ENCODE peak calls at places on chromosomes 13 and 19, in ten cellular contexts. M is ascending aorta; O is fibroblast of mammary gland; E is endothelial cell; B is left ventricle myocardium inferior; G is activated CD8-positive, alpha-beta T cell treated with anti-CD3 and anti-CD28 coated beads for 36 hours; X is PC-3; H is CD4-positive, alpha-beta T cell; V is heart right ventricle; Z is HFF-Myc. J is an unnamed sample.

GRCh38 chr13:92103673-92104296 is 705.4 kb downstream of the GPC5 start:
- DNase-seq in M (no peak), O (no peak), E (no peak), B (no peak), G (no peak), X (peak), H (no peak), V (no peak), Z (no peak), J (no peak)

GRCh38 chr19:33610588-33610987 is 11.2 kb upstream of the CHST8 start:
- DNase-seq in M (no peak), O (no peak), E (no peak), B (no peak), G (no peak), X (no peak), H (no peak), V (no peak), Z (no peak), J (no peak)

GRCh38 chr19:2770055-2771013 is 12.7 kb downstream of the SGTA start:
- DNase-seq in M (no peak), O (peak), E (no peak), B (peak), G (no peak), X (no peak), H (no peak), V (peak), Z (no peak), J (no peak)

GRCh38 chr13:114108894-114109293 is 23.5 kb downstream of the RASA3 start:
- DNase-seq in M (peak), O (no peak), E (no peak), B (no peak), G (no peak), X (no peak), H (no peak), V (no peak), Z (no peak), J (no peak)

GRCh38 chr13:31437975-31438374 is 238.2 kb downstream of the B3GLCT start:
- DNase-seq in M (no peak), O (no peak), E (no peak), B (no peak), G (no peak), X (no peak), H (no peak), V (no peak), Z (no peak), J (no peak)

GRCh38 chr13:80086304-80086721 is 254.6 kb downstream of the SPRY2 start:
- DNase-seq in M (no peak), O (no peak), E (no peak), B (no peak), G (no peak), X (peak), H (no peak), V (no peak), Z (no peak), J (no peak)

GRCh38 chr13:106569233-106570095 is 1.5 kb upstream of the ARGLU1 start:
- DNase-seq in M (no peak), O (no peak), E (no peak), B (no peak), G (peak), X (peak), H (no peak), V (no peak), Z (no peak), J (no peak)

GRCh38 chr13:40502236-40502635 is 164.2 kb downstream of the FOXO1 start:
- DNase-seq in M (peak), O (peak), E (no peak), B (no peak), G (no peak), X (peak), H (no peak), V (no peak), Z (no peak), J (no peak)

GRCh38 chr19:741506-742131 is 9.3 kb upstream of the MISP start:
- DNase-seq in M (no peak), O (no peak), E (peak), B (no peak), G (peak), X (peak), H (no peak), V (no peak), Z (no peak), J (no peak)

GRCh38 chr13:39417131-39417530 is 185.9 kb downstream of the LHFPL6 start:
- DNase-seq in M (no peak), O (no peak), E (peak), B (no peak), G (no peak), X (no peak), H (no peak), V (no peak), Z (no peak), J (no peak)

GRCh38 chr13:80242728-80243427 is 98.0 kb downstream of the SPRY2 start:
- DNase-seq in M (no peak), O (no peak), E (no peak), B (no peak), G (no peak), X (no peak), H (no peak), V (no peak), Z (no peak), J (no peak)

GRCh38 chr13:91878491-91878890 is 480.1 kb downstream of the GPC5 start:
- DNase-seq in M (no peak), O (no peak), E (no peak), B (no peak), G (no peak), X (no peak), H (no peak), V (no peak), Z (no peak), J (no peak)

GRCh38 chr13:91576590-91576989 is 178.2 kb downstream of the GPC5 start:
- DNase-seq in M (no peak), O (no peak), E (peak), B (no peak), G (peak), X (no peak), H (no peak), V (no peak), Z (no peak), J (no peak)

GRCh38 chr19:41325947-41326706 is 16.2 kb downstream of the CCDC97 start:
- DNase-seq in M (no peak), O (peak), E (no peak), B (no peak), G (peak), X (peak), H (no peak), V (no peak), Z (no peak), J (no peak)

GRCh38 chr13:29362849-29363604 is 232.5 kb downstream of the SLC7A1 start:
- DNase-seq in M (peak), O (peak), E (peak), B (no peak), G (peak), X (peak), H (peak), V (no peak), Z (peak), J (peak)

GRCh38 chr13:75541961-75542360 is 4.3 kb upstream of the COMMD6 start:
- DNase-seq in M (no peak), O (no peak), E (no peak), B (no peak), G (no peak), X (no peak), H (no peak), V (no peak), Z (no peak), J (no peak)

GRCh38 chr13:51959773-51960172 is 51.5 kb downstream of the ATP7B start:
- DNase-seq in M (no peak), O (no peak), E (no peak), B (no peak), G (peak), X (no peak), H (no peak), V (no peak), Z (no peak), J (no peak)

GRCh38 chr13:20350819-20351218 is 118.7 kb upstream of the GJB6 start:
- DNase-seq in M (no peak), O (no peak), E (no peak), B (no peak), G (no peak), X (no peak), H (no peak), V (no peak), Z (no peak), J (no peak)

GRCh38 chr19:56813531-56813930 is 27.0 kb downstream of the PEG3 start:
- DNase-seq in M (no peak), O (no peak), E (no peak), B (no peak), G (no peak), X (no peak), H (no peak), V (no peak), Z (no peak), J (no peak)

GRCh38 chr13:21233086-21233485 is 56.6 kb downstream of the MRPL57 start:
- DNase-seq in M (no peak), O (no peak), E (no peak), B (no peak), G (no peak), X (no peak), H (no peak), V (no peak), Z (no peak), J (no peak)

GRCh38 chr19:15332311-15332996 is at the start of gene BRD4:
- DNase-seq in M (peak), O (peak), E (peak), B (peak), G (peak), X (peak), H (peak), V (peak), Z (no peak), J (no peak)

GRCh38 chr19:4979211-4979807 is 10.4 kb downstream of the KDM4B start:
- DNase-seq in M (no peak), O (no peak), E (no peak), B (no peak), G (no peak), X (no peak), H (no peak), V (no peak), Z (no peak), J (no peak)

GRCh38 chr13:38763446-38764381 is 76.8 kb downstream of the FREM2 start:
- DNase-seq in M (no peak), O (peak), E (peak), B (no peak), G (peak), X (peak), H (no peak), V (no peak), Z (peak), J (peak)

GRCh38 chr19:13629687-13630357 is 123.5 kb upstream of the CACNA1A start:
- DNase-seq in M (no peak), O (peak), E (no peak), B (no peak), G (no peak), X (peak), H (no peak), V (no peak), Z (no peak), J (no peak)

GRCh38 chr19:11204943-11205349 is 7.6 kb upstream of the KANK2 start:
- DNase-seq in M (no peak), O (no peak), E (no peak), B (no peak), G (no peak), X (peak), H (no peak), V (no peak), Z (no peak), J (no peak)

GRCh38 chr19:51788936-51789795 is 5.8 kb upstream of the FPR3 start:
- DNase-seq in M (no peak), O (peak), E (no peak), B (no peak), G (no peak), X (peak), H (no peak), V (no peak), Z (no peak), J (no peak)

GRCh38 chr19:47230122-47230920 is 678 bp downstream of the BBC3 start:
- DNase-seq in M (peak), O (peak), E (peak), B (peak), G (peak), X (no peak), H (peak), V (peak), Z (no peak), J (no peak)

GRCh38 chr19:47109541-47110375 is 3.8 kb downstream of the ZC3H4 start:
- DNase-seq in M (no peak), O (peak), E (no peak), B (no peak), G (peak), X (peak), H (peak), V (no peak), Z (peak), J (no peak)

GRCh38 chr19:33840382-33840781 is 43.7 kb downstream of the KCTD15 start:
- DNase-seq in M (no peak), O (no peak), E (no peak), B (no peak), G (no peak), X (no peak), H (no peak), V (no peak), Z (no peak), J (no peak)

GRCh38 chr19:35756373-35757230 is at the start of gene HSPB6:
- DNase-seq in M (peak), O (peak), E (peak), B (peak), G (peak), X (no peak), H (no peak), V (peak), Z (no peak), J (no peak)

GRCh38 chr19:34662919-34663318 is 14.0 kb downstream of the SCGB2B2 start:
- DNase-seq in M (no peak), O (peak), E (peak), B (no peak), G (peak), X (peak), H (peak), V (no peak), Z (peak), J (no peak)

GRCh38 chr13:50761406-50761805 is 82.1 kb downstream of the DLEU7 start:
- DNase-seq in M (no peak), O (no peak), E (no peak), B (no peak), G (no peak), X (no peak), H (no peak), V (no peak), Z (no peak), J (no peak)

GRCh38 chr19:53772943-53773342 is 51.2 kb downstream of the NLRP12 start:
- DNase-seq in M (peak), O (peak), E (peak), B (no peak), G (peak), X (peak), H (peak), V (no peak), Z (peak), J (peak)

GRCh38 chr19:22545751-22546150 is 88.4 kb upstream of the ZNF492 start:
- DNase-seq in M (no peak), O (peak), E (peak), B (peak), G (peak), X (peak), H (no peak), V (peak), Z (peak), J (no peak)
- TF ChIP-seq CTCF in M (peak), O (peak), E (peak), B (peak), G (peak), X (peak), H (no peak), V (peak), Z (peak), J (no peak)

GRCh38 chr19:3783660-3784584 is 2.3 kb downstream of the MATK start:
- DNase-seq in M (no peak), O (no peak), E (peak), B (no peak), G (peak), X (peak), H (no peak), V (no peak), Z (no peak), J (no peak)
- TF ChIP-seq CTCF in M (no peak), O (peak), E (no peak), B (peak), G (peak), X (peak), H (peak), V (peak), Z (peak), J (no peak)

GRCh38 chr19:48511321-48511731 is 309 bp downstream of the LMTK3 start:
- DNase-seq in M (no peak), O (no peak), E (no peak), B (no peak), G (peak), X (no peak), H (no peak), V (no peak), Z (no peak), J (no peak)

GRCh38 chr19:48511800-48512503 is at the start of gene LMTK3:
- DNase-seq in M (peak), O (peak), E (no peak), B (no peak), G (peak), X (peak), H (peak), V (no peak), Z (no peak), J (peak)

GRCh38 chr19:48512504-48513288 is 1.1 kb upstream of the LMTK3 start:
- DNase-seq in M (no peak), O (no peak), E (no peak), B (no peak), G (no peak), X (no peak), H (no peak), V (no peak), Z (no peak), J (no peak)

GRCh38 chr19:48514123-48514458 is 2.5 kb upstream of the LMTK3 start:
- DNase-seq in M (no peak), O (no peak), E (no peak), B (no peak), G (no peak), X (no peak), H (no peak), V (no peak), Z (no peak), J (no peak)

DNA sequence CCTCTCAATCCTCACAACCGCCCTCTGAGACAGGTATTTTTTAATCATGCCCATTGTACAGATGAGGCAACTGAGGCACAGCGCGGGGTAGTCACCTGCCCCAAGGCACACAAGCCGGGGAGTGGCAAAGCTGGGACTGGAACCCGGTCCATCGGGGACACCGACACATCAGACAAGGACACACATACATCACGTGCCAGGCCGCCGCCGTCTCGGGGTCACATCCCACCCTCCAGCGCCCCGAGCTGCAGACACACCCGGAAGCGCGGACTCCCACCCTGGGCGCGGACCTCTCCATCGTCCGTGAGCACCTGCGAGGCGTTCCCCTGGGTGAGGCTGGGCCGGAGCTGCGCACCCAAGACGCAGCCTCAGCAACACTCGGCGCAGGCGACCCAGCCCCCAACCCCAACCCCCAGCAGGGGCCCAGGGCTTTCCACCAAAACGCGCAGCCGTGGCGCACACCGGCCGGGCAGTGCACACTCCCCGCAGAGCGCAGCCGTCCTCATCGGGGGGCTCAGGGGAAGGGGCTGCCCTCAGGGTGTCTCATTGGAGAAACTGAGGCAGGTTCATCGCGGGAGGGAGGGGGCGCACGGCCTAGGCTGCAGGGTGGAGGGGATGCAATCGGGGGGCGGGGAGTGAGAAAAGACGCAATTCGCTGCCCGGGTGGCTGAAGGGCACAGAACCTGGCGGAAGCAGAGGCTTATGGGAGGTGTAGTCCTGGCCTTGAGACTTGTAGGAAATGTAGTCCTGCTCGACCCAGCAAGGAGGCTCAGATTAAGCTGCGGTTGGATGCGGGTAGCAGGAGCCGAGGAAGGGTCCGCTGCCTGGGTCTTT is 1.9 kb upstream of the LMTK3 start:
- DNase-seq in M (peak), O (peak), E (peak), B (no peak), G (peak), X (peak), H (peak), V (peak), Z (no peak), J (peak)
- TF ChIP-seq CTCF in M (no peak), O (no peak), E (no peak), B (no peak), G (no peak), X (no peak), H (no peak), V (no peak), Z (no peak), J (no peak)

GRCh38 chr13:74115138-74115537 is 19.1 kb downstream of the KLF12 start:
- DNase-seq in M (no peak), O (peak), E (no peak), B (no peak), G (no peak), X (peak), H (no peak), V (no peak), Z (no peak), J (peak)
- TF ChIP-seq CTCF in M (no peak), O (no peak), E (no peak), B (no peak), G (no peak), X (no peak), H (no peak), V (no peak), Z (no peak), J (no peak)

DNA sequence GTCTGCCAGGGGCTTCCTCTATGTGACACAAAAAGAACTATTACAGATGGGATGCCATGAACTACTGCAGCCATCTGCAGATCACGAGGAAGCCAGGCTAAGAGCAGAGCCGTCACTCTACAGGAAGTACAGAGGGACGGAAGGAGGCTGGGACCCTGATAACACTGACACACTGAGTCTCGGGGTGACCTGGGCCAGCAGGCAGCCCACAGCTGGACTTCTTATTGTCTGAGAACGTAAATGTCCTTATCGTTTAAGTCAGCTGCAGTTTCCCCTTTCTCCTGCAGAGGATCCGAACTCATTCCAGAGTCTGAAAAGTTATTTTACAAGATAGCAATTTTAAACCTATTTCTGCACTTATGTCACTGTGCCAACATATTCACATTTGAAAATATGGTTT is 20.7 kb downstream of the PARP4 start:
- DNase-seq in M (no peak), O (no peak), E (no peak), B (no peak), G (no peak), X (no peak), H (no peak), V (no peak), Z (no peak), J (no peak)
- TF ChIP-seq CTCF in M (no peak), O (peak), E (no peak), B (no peak), G (no peak), X (peak), H (no peak), V (no peak), Z (no peak), J (no peak)

GRCh38 chr13:44142911-44143665 is 230.5 kb upstream of the SERP2 start:
- DNase-seq in M (no peak), O (peak), E (no peak), B (no peak), G (no peak), X (peak), H (no peak), V (no peak), Z (no peak), J (no peak)

GRCh38 chr13:44141725-44142539 is 231.7 kb upstream of the SERP2 start:
- DNase-seq in M (peak), O (peak), E (peak), B (peak), G (peak), X (peak), H (peak), V (peak), Z (peak), J (peak)

GRCh38 chr13:44142540-44142867 is 231.1 kb upstream of the SERP2 start:
- DNase-seq in M (no peak), O (no peak), E (peak), B (no peak), G (no peak), X (no peak), H (no peak), V (no peak), Z (no peak), J (no peak)

GRCh38 chr13:44140146-44140545 is 233.5 kb upstream of the SERP2 start:
- DNase-seq in M (no peak), O (no peak), E (no peak), B (no peak), G (no peak), X (no peak), H (no peak), V (no peak), Z (no peak), J (no peak)

DNA sequence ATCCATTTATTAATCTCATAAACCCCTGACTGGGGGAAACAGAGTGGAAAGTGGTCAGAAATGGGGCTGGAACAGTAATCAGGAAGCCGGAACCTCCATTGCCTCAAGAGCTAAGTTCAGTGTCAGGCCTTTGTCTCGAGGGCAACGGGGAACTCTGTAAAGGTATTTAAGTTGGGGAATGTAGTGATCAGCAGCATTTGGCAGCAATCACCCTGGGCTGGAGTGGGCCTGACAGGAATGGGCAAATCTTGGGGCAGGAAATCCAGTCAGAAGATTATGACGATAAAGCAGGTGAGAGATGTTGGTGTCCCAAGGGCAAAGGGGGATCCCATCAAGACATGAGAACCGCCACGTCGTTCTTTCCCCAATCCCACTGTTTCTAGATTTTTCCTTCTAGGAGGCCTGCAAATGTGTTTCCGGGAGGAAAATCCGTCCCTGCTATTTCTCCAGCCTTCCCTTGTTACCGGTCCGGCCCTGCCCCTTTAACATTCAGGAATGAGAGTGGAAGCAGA is 232.4 kb upstream of the SERP2 start:
- DNase-seq in M (no peak), O (no peak), E (no peak), B (no peak), G (peak), X (no peak), H (no peak), V (no peak), Z (no peak), J (no peak)
- TF ChIP-seq CTCF in M (no peak), O (no peak), E (no peak), B (no peak), G (no peak), X (no peak), H (no peak), V (no peak), Z (no peak), J (no peak)